ENCODE peak calls at places on chromosomes 12 and 14, in four cellular contexts. S is fibroblast of pulmonary artery, F is choroid plexus epithelial cell, Q is heart right ventricle. M is an unnamed sample.

GRCh38 chr12:127374447-127374846 is 892.5 kb upstream of the TMEM132C start:
- DNase-seq in S (no peak), F (no peak), Q (no peak), M (no peak)

GRCh38 chr14:94612580-94613554 is 676 bp downstream of the SERPINA3 start:
- DNase-seq in S (peak; percentile 62), F (peak; percentile 55), Q (no peak), M (no peak)

GRCh38 chr12:85681333-85681732 is 154.9 kb downstream of the RASSF9 start:
- DNase-seq in S (no peak), F (no peak), Q (no peak), M (no peak)

GRCh38 chr12:26906704-26907103 is 31.1 kb downstream of the INTS13 start:
- DNase-seq in S (no peak), F (no peak), Q (no peak), M (no peak)

GRCh38 chr12:88953029-88953586 is 372.8 kb upstream of the KITLG start:
- DNase-seq in S (no peak), F (no peak), Q (no peak), M (no peak)

GRCh38 chr12:121925361-121925725 is 7.0 kb downstream of the CFAP251 start:
- DNase-seq in S (peak; percentile 59), F (peak; percentile 73), Q (no peak), M (peak; percentile 72)

GRCh38 chr12:122909442-122910288 is 13.7 kb upstream of the VPS37B start:
- DNase-seq in S (no peak), F (no peak), Q (peak; percentile 76), M (no peak)

GRCh38 chr14:52112336-52113018 is 43.6 kb upstream of the NID2 start:
- DNase-seq in S (peak; percentile 30), F (peak; percentile 47), Q (no peak), M (no peak)

GRCh38 chr12:4736048-4736447 is 15.8 kb downstream of the GALNT8 start:
- DNase-seq in S (no peak), F (no peak), Q (no peak), M (no peak)

GRCh38 chr12:71664411-71665108 is 459 bp downstream of the THAP2 start:
- DNase-seq in S (peak; percentile 28), F (peak; percentile 31), Q (no peak), M (no peak)

GRCh38 chr12:109999983-110000505 is 814 bp downstream of the ANKRD13A start:
- DNase-seq in S (peak; percentile 48), F (peak; percentile 49), Q (no peak), M (no peak)

GRCh38 chr12:114439306-114439705 is 33.4 kb upstream of the TBX5 start:
- DNase-seq in S (no peak), F (no peak), Q (no peak), M (no peak)

GRCh38 chr14:22887260-22887989 is 4.4 kb downstream of the REM2 start:
- DNase-seq in S (peak; percentile 89), F (peak; percentile 92), Q (no peak), M (peak; percentile 31)

GRCh38 chr14:39014460-39014859 is 88.6 kb downstream of the SEC23A start:
- DNase-seq in S (no peak), F (no peak), Q (no peak), M (no peak)

GRCh38 chr12:32444895-32445294 is 45.5 kb downstream of the FGD4 start:
- DNase-seq in S (peak; percentile 86), F (peak; percentile 90), Q (no peak), M (no peak)

GRCh38 chr12:127328867-127329266 is 938.1 kb upstream of the TMEM132C start:
- DNase-seq in S (no peak), F (no peak), Q (no peak), M (no peak)

GRCh38 chr14:49977126-49977841 is 84.4 kb downstream of the ARF6 start:
- DNase-seq in S (no peak), F (no peak), Q (no peak), M (no peak)

GRCh38 chr12:1006255-1006654 is 15.2 kb downstream of the ERC1 start:
- DNase-seq in S (no peak), F (no peak), Q (no peak), M (no peak)

GRCh38 chr14:90274019-90274418 is 17.7 kb downstream of the PSMC1 start:
- DNase-seq in S (no peak), F (no peak), Q (no peak), M (no peak)

GRCh38 chr12:103791350-103791920 is 49.6 kb downstream of the NT5DC3 start:
- DNase-seq in S (no peak), F (no peak), Q (no peak), M (no peak)

GRCh38 chr12:51360315-51360714 is 13.8 kb upstream of the CELA1 start:
- DNase-seq in S (no peak), F (no peak), Q (no peak), M (no peak)

GRCh38 chr12:54358945-54359761 is 5.1 kb downstream of the GPR84 start:
- DNase-seq in S (peak; percentile 100), F (peak; percentile 100), Q (peak; percentile 98), M (peak; percentile 100)

GRCh38 chr14:93954900-93955891 is 21.2 kb downstream of the ASB2 start:
- DNase-seq in S (no peak), F (no peak), Q (no peak), M (no peak)

GRCh38 chr14:50013198-50013918 is 103.0 kb downstream of the VCPKMT start:
- DNase-seq in S (no peak), F (no peak), Q (no peak), M (no peak)

GRCh38 chr14:74419086-74419485 is 6.9 kb downstream of the SYNDIG1L start:
- DNase-seq in S (no peak), F (no peak), Q (no peak), M (no peak)

GRCh38 chr14:101028971-101029667 is 125.6 kb upstream of the RTL1 start:
- DNase-seq in S (no peak), F (no peak), Q (no peak), M (no peak)

GRCh38 chr12:79920421-79921238 is 14.3 kb downstream of the PPP1R12A start:
- DNase-seq in S (no peak), F (no peak), Q (no peak), M (no peak)

GRCh38 chr14:65949711-65950516 is 536.3 kb upstream of the CCDC196 start:
- DNase-seq in S (peak; percentile 36), F (peak; percentile 47), Q (peak; percentile 39), M (peak; percentile 7)

DNA sequence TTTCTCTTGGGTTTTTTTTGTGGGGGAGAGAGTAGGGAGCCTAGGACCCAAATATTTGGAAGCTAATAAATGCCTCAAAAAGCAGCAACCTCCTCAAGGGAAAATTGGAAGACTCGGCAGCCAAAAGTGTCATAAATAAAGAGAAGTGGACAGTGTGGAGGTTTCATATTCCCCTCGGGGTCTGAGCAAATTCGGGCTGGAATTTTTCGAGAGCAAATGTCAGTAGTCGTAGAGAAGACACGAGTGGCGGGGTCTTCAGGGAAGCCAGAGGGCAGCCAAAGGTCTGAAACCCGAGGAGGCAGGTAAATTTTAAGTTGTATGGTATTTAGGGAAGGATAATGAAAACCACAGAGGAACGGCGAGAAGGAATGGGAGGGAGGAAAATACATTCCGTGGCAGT is 13.1 kb downstream of the BCL11B start:
- DNase-seq in S (no peak), F (no peak), Q (no peak), M (no peak)
- H3K4me3 ChIP-seq in S (no peak overlapping the region), F (no peak overlapping the region), Q (peak overlapping the region; percentile 7), M (peak overlapping the region; percentile 25)

DNA sequence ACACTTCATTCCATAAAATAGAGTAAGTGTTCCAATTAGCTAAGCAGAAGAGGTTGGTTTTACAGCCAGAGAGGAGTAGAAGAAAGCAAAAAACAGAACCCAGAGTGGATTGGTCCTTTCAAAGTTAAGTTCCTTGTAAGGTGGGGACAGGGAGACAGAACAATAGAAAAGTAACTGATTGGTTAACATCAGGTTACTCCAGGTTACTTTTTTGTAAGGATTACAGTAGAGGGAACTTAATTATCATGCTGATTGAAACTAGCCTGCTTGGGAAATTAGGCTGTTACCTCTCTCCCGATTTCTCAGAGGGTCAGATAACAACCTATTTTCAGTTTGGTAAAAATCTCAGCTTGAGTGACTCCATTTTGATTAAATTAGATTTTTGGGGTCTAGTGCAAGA is 11.5 kb downstream of the SOCS2 start:
- DNase-seq in S (no peak), F (no peak), Q (no peak), M (no peak)
- H3K4me3 ChIP-seq in S (no peak overlapping the region), F (no peak overlapping the region), Q (no peak overlapping the region), M (no peak overlapping the region)

DNA sequence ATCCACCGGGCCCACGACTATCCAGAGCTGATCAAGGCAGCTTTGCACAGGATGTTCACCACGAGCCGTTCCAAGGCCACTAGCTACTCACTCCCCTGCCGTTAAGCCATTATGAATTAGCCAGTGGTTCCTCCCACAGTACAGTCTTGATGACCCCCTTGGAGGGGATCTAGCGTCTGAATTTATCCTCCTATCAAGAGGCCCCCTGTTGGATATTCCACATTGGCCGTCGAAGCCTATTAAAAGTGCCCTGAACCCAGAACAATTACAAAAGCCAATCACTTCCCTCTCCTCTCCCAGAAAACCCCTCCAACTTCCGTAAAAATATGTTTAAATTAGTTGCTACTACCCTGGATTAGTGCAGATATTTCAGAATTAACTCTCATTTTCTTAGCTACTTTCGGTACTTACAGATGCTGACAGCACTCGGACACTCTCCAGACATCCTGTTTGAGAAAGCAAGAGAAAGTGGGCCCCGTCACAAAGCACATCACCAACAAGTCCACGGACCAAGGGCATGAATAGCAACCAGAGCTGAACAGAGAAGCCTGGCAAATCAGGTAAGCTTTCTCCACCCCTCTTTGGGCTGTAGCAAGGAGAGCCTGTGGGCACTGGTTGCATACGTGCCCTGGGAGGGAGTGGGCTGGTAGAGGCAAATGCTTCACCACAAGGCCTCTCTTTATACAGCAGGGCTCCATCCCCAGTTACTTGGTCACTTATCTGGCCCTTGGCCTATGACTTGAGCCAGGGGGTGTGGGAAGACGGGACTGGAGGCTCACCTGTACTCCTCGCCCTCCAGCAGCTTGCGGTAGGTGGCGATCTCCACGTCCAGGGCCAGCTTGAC is 5.3 kb downstream of the KRT3 start:
- DNase-seq in S (no peak), F (no peak), Q (no peak), M (no peak)
- H3K4me3 ChIP-seq in S (no peak overlapping the region), F (no peak overlapping the region), Q (no peak overlapping the region), M (no peak overlapping the region)

GRCh38 chr12:25056011-25056410 is 107.1 kb upstream of the BCAT1 start:
- DNase-seq in S (no peak), F (no peak), Q (no peak), M (no peak)
- H3K4me3 ChIP-seq in S (no peak overlapping the region), F (no peak overlapping the region), Q (peak overlapping the region; percentile 3), M (no peak overlapping the region)

GRCh38 chr14:36657409-36658090 is 4.1 kb upstream of the PAX9 start:
- DNase-seq in S (no peak), F (peak; percentile 8), Q (no peak), M (no peak)

GRCh38 chr14:36655571-36655962 is 6.1 kb upstream of the PAX9 start:
- DNase-seq in S (no peak), F (no peak), Q (no peak), M (no peak)

GRCh38 chr14:36655963-36656768 is 5.5 kb upstream of the PAX9 start:
- DNase-seq in S (no peak), F (peak; percentile 8), Q (no peak), M (no peak)

GRCh38 chr14:36658091-36659009 is 3.3 kb upstream of the PAX9 start:
- DNase-seq in S (no peak), F (no peak), Q (no peak), M (no peak)

GRCh38 chr14:36656769-36657408 is 4.8 kb upstream of the PAX9 start:
- DNase-seq in S (no peak), F (no peak), Q (no peak), M (no peak)
- H3K4me3 ChIP-seq in S (no peak overlapping the region), F (no peak overlapping the region), Q (peak overlapping the region; percentile 28), M (peak overlapping the region; percentile 13)